ENCODE peak calls at places on chromosomes 13 and 19, in four cellular contexts. One of them, this sample, is unnamed.

GRCh38 chr19:50695251-50696064 is 24.1 kb downstream of the SHANK1 start:
- DNase-seq in tibial artery: no peak
- DNase-seq in coronary artery: no peak
- DNase-seq in IMR-90: no peak
- DNase-seq in this sample: no peak

GRCh38 chr19:3336680-3337523 is 29.5 kb upstream of the NFIC start:
- DNase-seq in tibial artery: peak
- DNase-seq in coronary artery: peak
- DNase-seq in IMR-90: peak
- DNase-seq in this sample: no peak

GRCh38 chr19:48568345-48568886 is 16.4 kb downstream of the SULT2B1 start:
- DNase-seq in tibial artery: peak
- DNase-seq in coronary artery: peak
- DNase-seq in IMR-90: peak
- DNase-seq in this sample: peak

GRCh38 chr19:34220472-34221063 is 33.8 kb upstream of the GARRE1 start:
- DNase-seq in tibial artery: no peak
- DNase-seq in coronary artery: no peak
- DNase-seq in IMR-90: peak
- DNase-seq in this sample: peak

GRCh38 chr13:36891752-36892151 is 28.3 kb downstream of the SMAD9 start:
- DNase-seq in tibial artery: no peak
- DNase-seq in coronary artery: no peak
- DNase-seq in IMR-90: peak
- DNase-seq in this sample: no peak

GRCh38 chr13:35131471-35131870 is 189.4 kb downstream of the NBEA start:
- DNase-seq in tibial artery: no peak
- DNase-seq in coronary artery: no peak
- DNase-seq in IMR-90: no peak
- DNase-seq in this sample: no peak

GRCh38 chr19:48900477-48901452 is 653 bp downstream of the NUCB1 start:
- DNase-seq in tibial artery: no peak
- DNase-seq in coronary artery: no peak
- DNase-seq in IMR-90: peak
- DNase-seq in this sample: no peak

GRCh38 chr19:2290441-2291184 is 8.6 kb upstream of the PEAK3 start:
- DNase-seq in tibial artery: no peak
- DNase-seq in coronary artery: no peak
- DNase-seq in IMR-90: no peak
- DNase-seq in this sample: no peak

GRCh38 chr19:56966225-56966696 is 125.7 kb upstream of the PEG3 start:
- DNase-seq in tibial artery: no peak
- DNase-seq in coronary artery: no peak
- DNase-seq in IMR-90: no peak
- DNase-seq in this sample: no peak

GRCh38 chr19:46892252-46893179 is 31.7 kb downstream of the ARHGAP35 start:
- DNase-seq in tibial artery: no peak
- DNase-seq in coronary artery: no peak
- DNase-seq in IMR-90: no peak
- DNase-seq in this sample: no peak

GRCh38 chr13:40639226-40639681 is 27.2 kb downstream of the FOXO1 start:
- DNase-seq in tibial artery: no peak
- DNase-seq in coronary artery: no peak
- DNase-seq in IMR-90: no peak
- DNase-seq in this sample: no peak

GRCh38 chr13:88945793-88946192 is 1274.6 kb downstream of the SLITRK5 start:
- DNase-seq in tibial artery: no peak
- DNase-seq in coronary artery: no peak
- DNase-seq in IMR-90: no peak
- DNase-seq in this sample: no peak

GRCh38 chr13:66635526-66635925 is 594.6 kb downstream of the PCDH9 start:
- DNase-seq in tibial artery: no peak
- DNase-seq in coronary artery: no peak
- DNase-seq in IMR-90: peak
- DNase-seq in this sample: peak

GRCh38 chr19:35495107-35496064 is 5.1 kb upstream of the KRTDAP start:
- DNase-seq in tibial artery: no peak
- DNase-seq in coronary artery: no peak
- DNase-seq in IMR-90: peak
- DNase-seq in this sample: no peak

GRCh38 chr13:97440598-97440997 is 6.6 kb downstream of the RAP2A start:
- DNase-seq in tibial artery: no peak
- DNase-seq in coronary artery: no peak
- DNase-seq in IMR-90: peak
- DNase-seq in this sample: no peak

GRCh38 chr19:41449865-41450178 is 6.9 kb downstream of the ERICH4 start:
- DNase-seq in tibial artery: no peak
- DNase-seq in coronary artery: no peak
- DNase-seq in IMR-90: no peak
- DNase-seq in this sample: no peak

GRCh38 chr13:61275740-61276139 is 139.9 kb downstream of the PCDH20 start:
- DNase-seq in tibial artery: no peak
- DNase-seq in coronary artery: no peak
- DNase-seq in IMR-90: no peak
- DNase-seq in this sample: no peak

GRCh38 chr13:21435710-21436151 is 23.4 kb downstream of the ZDHHC20 start:
- DNase-seq in tibial artery: peak
- DNase-seq in coronary artery: no peak
- DNase-seq in IMR-90: peak
- DNase-seq in this sample: peak

GRCh38 chr19:53424968-53425597 is 6.7 kb upstream of the ZNF761 start:
- DNase-seq in tibial artery: peak
- DNase-seq in coronary artery: peak
- DNase-seq in IMR-90: peak
- DNase-seq in this sample: peak

GRCh38 chr19:12913871-12914690 is 5.0 kb downstream of the SYCE2 start:
- DNase-seq in tibial artery: no peak
- DNase-seq in coronary artery: no peak
- DNase-seq in IMR-90: no peak
- DNase-seq in this sample: no peak

GRCh38 chr13:97307882-97308624 is 85.9 kb downstream of the MBNL2 start:
- DNase-seq in tibial artery: no peak
- DNase-seq in coronary artery: no peak
- DNase-seq in IMR-90: peak
- DNase-seq in this sample: peak

GRCh38 chr19:46493236-46494114 is 2.2 kb downstream of the PNMA8B start:
- DNase-seq in tibial artery: no peak
- DNase-seq in coronary artery: no peak
- DNase-seq in IMR-90: no peak
- DNase-seq in this sample: no peak

GRCh38 chr13:76512676-76513277 is 373.4 kb downstream of the KCTD12 start:
- DNase-seq in tibial artery: no peak
- DNase-seq in coronary artery: no peak
- DNase-seq in IMR-90: peak
- DNase-seq in this sample: peak

GRCh38 chr13:79311456-79311855 is 94.6 kb downstream of the RBM26 start:
- DNase-seq in tibial artery: no peak
- DNase-seq in coronary artery: no peak
- DNase-seq in IMR-90: peak
- DNase-seq in this sample: no peak
- H3K27ac ChIP-seq in tibial artery: no peak
- H3K27ac ChIP-seq in coronary artery: no peak
- H3K27ac ChIP-seq in IMR-90: no peak
- H3K27ac ChIP-seq in this sample: no peak

DNA sequence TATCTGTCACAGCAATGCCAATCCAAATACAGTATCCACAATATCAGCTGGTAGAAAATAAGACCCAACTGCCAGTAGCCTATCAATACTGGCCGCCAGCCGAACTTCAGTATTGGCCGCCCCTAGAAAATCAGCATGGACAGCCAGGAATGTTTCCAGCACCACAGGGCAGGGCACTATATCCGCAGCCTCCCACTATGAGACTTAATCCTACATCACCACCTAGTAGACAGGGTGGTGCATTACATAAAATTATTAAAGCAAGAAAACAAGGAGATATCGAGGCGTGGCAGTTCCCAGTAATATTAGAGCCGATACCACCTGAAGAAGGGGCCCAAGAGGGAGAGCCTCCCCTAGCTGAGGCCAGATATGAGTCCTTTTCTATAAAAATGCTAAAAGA is 111.3 kb downstream of the ZNF486 start:
- DNase-seq in tibial artery: no peak
- DNase-seq in coronary artery: no peak
- DNase-seq in IMR-90: no peak
- DNase-seq in this sample: no peak
- TF ChIP-seq CTCF in tibial artery: no peak
- TF ChIP-seq CTCF in coronary artery: peak
- TF ChIP-seq CTCF in IMR-90: no peak
- TF ChIP-seq CTCF in this sample: no peak

DNA sequence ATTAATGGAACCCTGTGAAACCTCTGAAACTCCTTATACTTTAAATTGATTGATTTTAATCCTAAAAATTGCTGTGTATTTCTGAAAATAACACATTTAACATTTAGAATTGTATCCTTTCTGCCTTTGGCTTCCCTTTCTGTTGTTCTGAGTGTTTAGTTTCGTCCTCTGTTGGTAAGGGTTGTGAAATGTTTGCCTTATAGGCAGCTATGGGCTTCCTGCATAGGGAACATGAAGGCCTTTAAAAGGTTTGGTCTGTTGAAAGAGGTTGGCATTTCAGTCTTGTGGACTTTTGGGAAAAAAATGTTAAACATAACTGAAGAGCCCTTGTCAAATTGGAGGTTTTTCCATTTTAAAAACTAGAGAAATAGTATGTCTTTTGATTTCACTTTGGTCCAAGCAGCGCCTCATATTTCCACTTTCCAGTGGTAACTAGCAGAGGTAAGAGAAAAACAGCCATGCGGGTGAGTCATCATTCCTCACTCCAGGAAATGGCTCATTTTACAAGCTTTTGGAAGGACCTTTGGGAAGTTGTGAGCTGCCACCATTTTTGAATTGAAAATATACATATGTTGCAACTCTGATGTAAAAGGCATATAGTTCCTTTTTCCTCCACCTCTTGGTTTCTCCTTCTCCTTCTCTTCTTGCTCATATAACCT is 22.8 kb downstream of the GPC6 start:
- DNase-seq in tibial artery: no peak
- DNase-seq in coronary artery: no peak
- DNase-seq in IMR-90: peak
- DNase-seq in this sample: peak
- H3K27ac ChIP-seq in tibial artery: peak
- H3K27ac ChIP-seq in coronary artery: no peak
- H3K27ac ChIP-seq in IMR-90: peak
- H3K27ac ChIP-seq in this sample: peak

GRCh38 chr13:114309806-114310410 is 4.4 kb upstream of the CHAMP1 start:
- DNase-seq in tibial artery: no peak
- DNase-seq in coronary artery: no peak
- DNase-seq in IMR-90: no peak
- DNase-seq in this sample: no peak

GRCh38 chr13:114299604-114300305 is 14.5 kb upstream of the CHAMP1 start:
- DNase-seq in tibial artery: no peak
- DNase-seq in coronary artery: no peak
- DNase-seq in IMR-90: no peak
- DNase-seq in this sample: no peak

GRCh38 chr13:114309086-114309485 is 5.2 kb upstream of the CHAMP1 start:
- DNase-seq in tibial artery: no peak
- DNase-seq in coronary artery: no peak
- DNase-seq in IMR-90: no peak
- DNase-seq in this sample: no peak

GRCh38 chr13:114303700-114304327 is 10.5 kb upstream of the CHAMP1 start:
- DNase-seq in tibial artery: no peak
- DNase-seq in coronary artery: no peak
- DNase-seq in IMR-90: no peak
- DNase-seq in this sample: no peak

DNA sequence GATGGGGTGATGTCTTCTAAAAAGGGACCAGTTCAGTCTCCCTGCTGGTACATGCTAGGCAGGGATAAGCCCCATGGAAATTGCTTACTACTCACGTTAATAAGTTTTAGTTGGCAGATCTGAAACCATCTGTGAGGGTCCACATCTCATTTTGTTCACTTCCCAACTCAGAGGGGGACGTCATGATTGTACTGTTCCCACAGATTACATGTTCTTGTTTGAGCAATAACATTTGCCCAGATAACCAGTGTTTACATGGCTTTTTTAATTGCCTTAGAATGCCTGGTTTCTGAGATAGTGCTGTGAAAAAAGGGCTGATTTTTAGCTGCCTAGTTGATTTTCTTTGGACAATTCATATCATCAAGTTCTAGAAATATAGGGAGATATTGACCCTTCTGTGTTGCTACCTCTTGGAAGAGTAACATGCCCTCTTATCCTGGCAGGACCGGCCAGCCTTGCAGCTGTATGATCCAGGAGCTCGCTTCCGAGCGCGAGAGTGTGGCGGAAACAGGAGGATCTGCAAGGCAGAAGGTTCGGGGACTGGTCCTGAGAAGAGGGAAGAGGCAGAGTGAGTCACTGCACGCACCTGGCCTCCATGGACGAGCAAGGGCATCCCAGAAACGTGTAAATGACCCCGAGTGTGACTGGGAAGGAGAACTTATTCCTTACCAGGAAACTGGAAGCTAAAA is 9.8 kb upstream of the CHAMP1 start:
- DNase-seq in tibial artery: no peak
- DNase-seq in coronary artery: no peak
- DNase-seq in IMR-90: no peak
- DNase-seq in this sample: no peak
- TF ChIP-seq CTCF in tibial artery: no peak
- TF ChIP-seq CTCF in coronary artery: no peak
- TF ChIP-seq CTCF in IMR-90: no peak
- TF ChIP-seq CTCF in this sample: no peak

This sample was measured in foreskin keratinocyte.